ENCODE peak calls at places on chromosome 16, in six cellular contexts. One of them, this sample, is unnamed. For H3K27me3 and H3K36me3, the result is how much of the 10 kb centered on the place peaks cover.

GRCh38 chr16:972316-973002 is 1.7 kb upstream of the LMF1 start:
- DNase-seq in GM23338: no peak
- DNase-seq in brain microvascular endothelial cell: no peak
- DNase-seq in HCT116: no peak
- DNase-seq in CD8-positive, alpha-beta T cell: no peak
- DNase-seq in sigmoid colon: no peak
- DNase-seq in this sample: no peak

GRCh38 chr16:25279491-25279890 is 21.8 kb upstream of the ZKSCAN2 start:
- DNase-seq in GM23338: no peak
- DNase-seq in brain microvascular endothelial cell: no peak
- DNase-seq in HCT116: no peak
- DNase-seq in CD8-positive, alpha-beta T cell: no peak
- DNase-seq in sigmoid colon: no peak
- DNase-seq in this sample: no peak

GRCh38 chr16:30028438-30029093 is 2.5 kb downstream of the TLCD3B start:
- DNase-seq in GM23338: peak
- DNase-seq in brain microvascular endothelial cell: no peak
- DNase-seq in HCT116: no peak
- DNase-seq in CD8-positive, alpha-beta T cell: no peak
- DNase-seq in sigmoid colon: no peak
- DNase-seq in this sample: no peak

GRCh38 chr16:84453061-84453752 is 51.3 kb downstream of the MEAK7 start:
- DNase-seq in GM23338: no peak
- DNase-seq in brain microvascular endothelial cell: no peak
- DNase-seq in HCT116: no peak
- DNase-seq in CD8-positive, alpha-beta T cell: no peak
- DNase-seq in sigmoid colon: peak
- DNase-seq in this sample: no peak

GRCh38 chr16:27965801-27966200 is 97.7 kb downstream of the GSG1L start:
- DNase-seq in GM23338: no peak
- DNase-seq in brain microvascular endothelial cell: no peak
- DNase-seq in HCT116: no peak
- DNase-seq in CD8-positive, alpha-beta T cell: no peak
- DNase-seq in sigmoid colon: peak
- DNase-seq in this sample: no peak

GRCh38 chr16:68197250-68197649 is 38.7 kb downstream of the ESRP2 start:
- DNase-seq in GM23338: no peak
- DNase-seq in brain microvascular endothelial cell: peak
- DNase-seq in HCT116: no peak
- DNase-seq in CD8-positive, alpha-beta T cell: no peak
- DNase-seq in sigmoid colon: no peak
- DNase-seq in this sample: no peak

GRCh38 chr16:78045865-78046581 is 23.7 kb downstream of the CLEC3A start:
- DNase-seq in GM23338: peak
- DNase-seq in brain microvascular endothelial cell: peak
- DNase-seq in HCT116: no peak
- DNase-seq in CD8-positive, alpha-beta T cell: no peak
- DNase-seq in sigmoid colon: no peak
- DNase-seq in this sample: peak

GRCh38 chr16:55701442-55702319 is 45.9 kb downstream of the SLC6A2 start:
- DNase-seq in GM23338: peak
- DNase-seq in brain microvascular endothelial cell: peak
- DNase-seq in HCT116: peak
- DNase-seq in CD8-positive, alpha-beta T cell: no peak
- DNase-seq in sigmoid colon: peak
- DNase-seq in this sample: peak

GRCh38 chr16:85369741-85370528 is 243.2 kb upstream of the GSE1 start:
- DNase-seq in GM23338: peak
- DNase-seq in brain microvascular endothelial cell: peak
- DNase-seq in HCT116: no peak
- DNase-seq in CD8-positive, alpha-beta T cell: peak
- DNase-seq in sigmoid colon: peak
- DNase-seq in this sample: peak

GRCh38 chr16:11327277-11328171 is 17.7 kb upstream of the RMI2 start:
- DNase-seq in GM23338: peak
- DNase-seq in brain microvascular endothelial cell: no peak
- DNase-seq in HCT116: no peak
- DNase-seq in CD8-positive, alpha-beta T cell: no peak
- DNase-seq in sigmoid colon: no peak
- DNase-seq in this sample: no peak

GRCh38 chr16:57279780-57280638 is 4.5 kb downstream of the PLLP start:
- DNase-seq in GM23338: no peak
- DNase-seq in brain microvascular endothelial cell: no peak
- DNase-seq in HCT116: no peak
- DNase-seq in CD8-positive, alpha-beta T cell: no peak
- DNase-seq in sigmoid colon: peak
- DNase-seq in this sample: no peak

GRCh38 chr16:47858333-47859067 is 297.3 kb downstream of the ABCC12 start:
- DNase-seq in GM23338: no peak
- DNase-seq in brain microvascular endothelial cell: no peak
- DNase-seq in HCT116: no peak
- DNase-seq in CD8-positive, alpha-beta T cell: no peak
- DNase-seq in sigmoid colon: no peak
- DNase-seq in this sample: no peak

GRCh38 chr16:81888520-81889394 is 109.7 kb downstream of the PLCG2 start:
- DNase-seq in GM23338: no peak
- DNase-seq in brain microvascular endothelial cell: no peak
- DNase-seq in HCT116: no peak
- DNase-seq in CD8-positive, alpha-beta T cell: no peak
- DNase-seq in sigmoid colon: no peak
- DNase-seq in this sample: no peak

GRCh38 chr16:49281843-49282642 is 405 bp upstream of the CBLN1 start:
- DNase-seq in GM23338: peak
- DNase-seq in brain microvascular endothelial cell: peak
- DNase-seq in HCT116: no peak
- DNase-seq in CD8-positive, alpha-beta T cell: no peak
- DNase-seq in sigmoid colon: peak
- DNase-seq in this sample: peak

GRCh38 chr16:66103245-66103644 is 263.2 kb upstream of the CDH5 start:
- DNase-seq in GM23338: no peak
- DNase-seq in brain microvascular endothelial cell: peak
- DNase-seq in HCT116: no peak
- DNase-seq in CD8-positive, alpha-beta T cell: no peak
- DNase-seq in sigmoid colon: no peak
- DNase-seq in this sample: no peak

GRCh38 chr16:1932050-1933028 is 10.7 kb downstream of the MSRB1 start:
- DNase-seq in GM23338: peak
- DNase-seq in brain microvascular endothelial cell: no peak
- DNase-seq in HCT116: no peak
- DNase-seq in CD8-positive, alpha-beta T cell: no peak
- DNase-seq in sigmoid colon: no peak
- DNase-seq in this sample: no peak

GRCh38 chr16:11700264-11701029 is 32.2 kb downstream of the SNN start:
- DNase-seq in GM23338: no peak
- DNase-seq in brain microvascular endothelial cell: no peak
- DNase-seq in HCT116: no peak
- DNase-seq in CD8-positive, alpha-beta T cell: no peak
- DNase-seq in sigmoid colon: peak
- DNase-seq in this sample: no peak

GRCh38 chr16:56360117-56361008 is 65.0 kb downstream of the AMFR start:
- DNase-seq in GM23338: no peak
- DNase-seq in brain microvascular endothelial cell: no peak
- DNase-seq in HCT116: no peak
- DNase-seq in CD8-positive, alpha-beta T cell: no peak
- DNase-seq in sigmoid colon: peak
- DNase-seq in this sample: no peak

GRCh38 chr16:12907670-12908233 is 6.4 kb downstream of the SHISA9 start:
- DNase-seq in GM23338: peak
- DNase-seq in brain microvascular endothelial cell: no peak
- DNase-seq in HCT116: no peak
- DNase-seq in CD8-positive, alpha-beta T cell: no peak
- DNase-seq in sigmoid colon: no peak
- DNase-seq in this sample: no peak

GRCh38 chr16:80208015-80208414 is 332.8 kb upstream of the DYNLRB2 start:
- DNase-seq in GM23338: no peak
- DNase-seq in brain microvascular endothelial cell: no peak
- DNase-seq in HCT116: no peak
- DNase-seq in CD8-positive, alpha-beta T cell: no peak
- DNase-seq in sigmoid colon: no peak
- DNase-seq in this sample: no peak

GRCh38 chr16:55502801-55503366 is 6.0 kb upstream of the LPCAT2 start:
- DNase-seq in GM23338: peak
- DNase-seq in brain microvascular endothelial cell: peak
- DNase-seq in HCT116: peak
- DNase-seq in CD8-positive, alpha-beta T cell: no peak
- DNase-seq in sigmoid colon: peak
- DNase-seq in this sample: peak

GRCh38 chr16:11554054-11554453 is 32.7 kb downstream of the LITAF start:
- DNase-seq in GM23338: no peak
- DNase-seq in brain microvascular endothelial cell: no peak
- DNase-seq in HCT116: no peak
- DNase-seq in CD8-positive, alpha-beta T cell: no peak
- DNase-seq in sigmoid colon: no peak
- DNase-seq in this sample: no peak

GRCh38 chr16:88464447-88465318 is 11.6 kb downstream of the ZFPM1 start:
- DNase-seq in GM23338: no peak
- DNase-seq in brain microvascular endothelial cell: no peak
- DNase-seq in HCT116: no peak
- DNase-seq in CD8-positive, alpha-beta T cell: no peak
- DNase-seq in sigmoid colon: no peak
- DNase-seq in this sample: no peak

GRCh38 chr16:88463411-88463810 is 10.3 kb downstream of the ZFPM1 start:
- DNase-seq in GM23338: no peak
- DNase-seq in brain microvascular endothelial cell: no peak
- DNase-seq in HCT116: no peak
- DNase-seq in CD8-positive, alpha-beta T cell: no peak
- DNase-seq in sigmoid colon: no peak
- DNase-seq in this sample: no peak

GRCh38 chr16:88460496-88461169 is 7.6 kb downstream of the ZFPM1 start:
- DNase-seq in GM23338: no peak
- DNase-seq in brain microvascular endothelial cell: no peak
- DNase-seq in HCT116: no peak
- DNase-seq in CD8-positive, alpha-beta T cell: no peak
- DNase-seq in sigmoid colon: no peak
- DNase-seq in this sample: no peak

GRCh38 chr16:88461291-88462269 is 8.5 kb downstream of the ZFPM1 start:
- DNase-seq in GM23338: peak
- DNase-seq in brain microvascular endothelial cell: no peak
- DNase-seq in HCT116: no peak
- DNase-seq in CD8-positive, alpha-beta T cell: no peak
- DNase-seq in sigmoid colon: no peak
- DNase-seq in this sample: no peak

GRCh38 chr16:88462396-88462795 is 9.3 kb downstream of the ZFPM1 start:
- DNase-seq in GM23338: no peak
- DNase-seq in brain microvascular endothelial cell: no peak
- DNase-seq in HCT116: no peak
- DNase-seq in CD8-positive, alpha-beta T cell: no peak
- DNase-seq in sigmoid colon: no peak
- DNase-seq in this sample: no peak
- H3K4me3 ChIP-seq in GM23338: no peak
- H3K4me3 ChIP-seq in brain microvascular endothelial cell: no peak
- H3K4me3 ChIP-seq in HCT116: no peak
- H3K4me3 ChIP-seq in CD8-positive, alpha-beta T cell: no peak
- H3K4me3 ChIP-seq in sigmoid colon: no peak
- H3K4me3 ChIP-seq in this sample: no peak

GRCh38 chr16:86481607-86482006 is 28.7 kb upstream of the FOXF1 start:
- DNase-seq in GM23338: no peak
- DNase-seq in brain microvascular endothelial cell: no peak
- DNase-seq in HCT116: no peak
- DNase-seq in CD8-positive, alpha-beta T cell: no peak
- DNase-seq in sigmoid colon: no peak
- DNase-seq in this sample: no peak
- H3K27me3 ChIP-seq in GM23338: under half
- H3K27me3 ChIP-seq in brain microvascular endothelial cell: under half
- H3K27me3 ChIP-seq in HCT116: under half
- H3K27me3 ChIP-seq in CD8-positive, alpha-beta T cell: under half
- H3K27me3 ChIP-seq in sigmoid colon: under half
- H3K27me3 ChIP-seq in this sample: under half

GRCh38 chr16:70465999-70466811 is 11.8 kb downstream of the FCSK start:
- DNase-seq in GM23338: no peak
- DNase-seq in brain microvascular endothelial cell: no peak
- DNase-seq in HCT116: no peak
- DNase-seq in CD8-positive, alpha-beta T cell: no peak
- DNase-seq in sigmoid colon: no peak
- DNase-seq in this sample: no peak

GRCh38 chr16:70467113-70467512 is 12.7 kb downstream of the FCSK start:
- DNase-seq in GM23338: no peak
- DNase-seq in brain microvascular endothelial cell: no peak
- DNase-seq in HCT116: no peak
- DNase-seq in CD8-positive, alpha-beta T cell: no peak
- DNase-seq in sigmoid colon: no peak
- DNase-seq in this sample: no peak

GRCh38 chr16:70466812-70467090 is 12.4 kb downstream of the FCSK start:
- DNase-seq in GM23338: no peak
- DNase-seq in brain microvascular endothelial cell: no peak
- DNase-seq in HCT116: no peak
- DNase-seq in CD8-positive, alpha-beta T cell: no peak
- DNase-seq in sigmoid colon: no peak
- DNase-seq in this sample: no peak

GRCh38 chr16:70468776-70469525 is 14.6 kb downstream of the FCSK start:
- DNase-seq in GM23338: no peak
- DNase-seq in brain microvascular endothelial cell: no peak
- DNase-seq in HCT116: no peak
- DNase-seq in CD8-positive, alpha-beta T cell: no peak
- DNase-seq in sigmoid colon: no peak
- DNase-seq in this sample: no peak

DNA sequence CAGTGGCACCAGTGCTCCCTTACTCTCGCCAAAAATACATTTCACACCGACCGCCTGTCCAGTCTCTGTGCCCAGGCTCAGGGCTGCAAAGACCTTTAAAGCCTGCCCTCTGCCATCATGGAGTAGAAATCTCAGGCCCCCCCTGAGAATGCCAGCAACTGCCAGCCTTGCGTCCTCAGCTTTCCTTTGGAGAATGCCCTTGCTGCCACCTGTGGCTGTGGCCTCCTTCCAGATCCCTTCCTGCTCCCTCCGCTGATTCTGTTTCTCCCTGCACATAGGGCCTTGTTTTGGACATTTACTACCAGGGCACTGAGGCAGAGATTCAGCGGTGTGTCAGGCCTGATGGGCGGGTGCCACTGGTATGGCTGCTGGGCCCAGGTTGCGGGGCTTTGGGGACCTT is 13.2 kb downstream of the FCSK start:
- DNase-seq in GM23338: no peak
- DNase-seq in brain microvascular endothelial cell: no peak
- DNase-seq in HCT116: no peak
- DNase-seq in CD8-positive, alpha-beta T cell: no peak
- DNase-seq in sigmoid colon: no peak
- DNase-seq in this sample: no peak
- H3K36me3 ChIP-seq in GM23338: under half
- H3K36me3 ChIP-seq in brain microvascular endothelial cell: under half
- H3K36me3 ChIP-seq in HCT116: under half
- H3K36me3 ChIP-seq in CD8-positive, alpha-beta T cell: under half
- H3K36me3 ChIP-seq in sigmoid colon: under half
- H3K36me3 ChIP-seq in this sample: under half

GRCh38 chr16:75176926-75177325 is 28.6 kb downstream of the ZFP1 start:
- DNase-seq in GM23338: no peak
- DNase-seq in brain microvascular endothelial cell: no peak
- DNase-seq in HCT116: no peak
- DNase-seq in CD8-positive, alpha-beta T cell: no peak
- DNase-seq in sigmoid colon: no peak
- DNase-seq in this sample: no peak
- H3K4me3 ChIP-seq in GM23338: no peak
- H3K4me3 ChIP-seq in brain microvascular endothelial cell: no peak
- H3K4me3 ChIP-seq in HCT116: no peak
- H3K4me3 ChIP-seq in CD8-positive, alpha-beta T cell: no peak
- H3K4me3 ChIP-seq in sigmoid colon: no peak
- H3K4me3 ChIP-seq in this sample: no peak